ENCODE peak calls at places on chromosomes 6 and 20, in six cellular contexts. N is IMR-90, K is H9, P is mesenchymal stem cell, D is trophoblast cell, F is H1. I is an unnamed sample.

GRCh38 chr6:155530219-155530834 is 74.7 kb upstream of the NOX3 start:
- DNase-seq in N (peak; percentile 60), K (no peak), P (peak; percentile 76), D (no peak), F (no peak), I (no peak)

GRCh38 chr6:90175627-90176538 is 120.8 kb downstream of the BACH2 start:
- DNase-seq in N (no peak), K (no peak), P (no peak), D (peak; percentile 39), F (no peak), I (no peak)

GRCh38 chr20:11063459-11063858 is 389.7 kb upstream of the JAG1 start:
- DNase-seq in N (no peak), K (no peak), P (no peak), D (no peak), F (no peak), I (no peak)

GRCh38 chr6:10451828-10452509 is 37.1 kb upstream of the TFAP2A start:
- DNase-seq in N (peak; percentile 50), K (no peak), P (peak; percentile 14), D (peak; percentile 25), F (no peak), I (no peak)

GRCh38 chr6:100663219-100663863 is 198.6 kb upstream of the SIM1 start:
- DNase-seq in N (peak; percentile 94), K (no peak), P (peak; percentile 88), D (peak; percentile 30), F (no peak), I (no peak)

GRCh38 chr6:36079596-36079995 is 50.7 kb upstream of the MAPK13 start:
- DNase-seq in N (no peak), K (no peak), P (no peak), D (no peak), F (no peak), I (no peak)

GRCh38 chr6:33160728-33161323 is 31.4 kb downstream of the COL11A2 start:
- DNase-seq in N (peak; percentile 84), K (peak; percentile 75), P (peak; percentile 9), D (no peak), F (no peak), I (no peak)

GRCh38 chr20:64009811-64010387 is 26.1 kb upstream of the C20orf204 start:
- DNase-seq in N (no peak), K (no peak), P (no peak), D (no peak), F (no peak), I (no peak)

GRCh38 chr6:85677243-85677956 is 34.7 kb upstream of the SYNCRIP start:
- DNase-seq in N (no peak), K (no peak), P (peak; percentile 79), D (no peak), F (no peak), I (no peak)

GRCh38 chr6:153312633-153313032 is 181.6 kb upstream of the RGS17 start:
- DNase-seq in N (peak; percentile 35), K (peak; percentile 55), P (peak; percentile 67), D (no peak), F (no peak), I (no peak)

GRCh38 chr6:161489626-161490306 is 215.9 kb upstream of the AGPAT4 start:
- DNase-seq in N (no peak), K (no peak), P (no peak), D (no peak), F (no peak), I (no peak)

GRCh38 chr20:51416532-51417244 is 125.8 kb downstream of the NFATC2 start:
- DNase-seq in N (no peak), K (no peak), P (no peak), D (no peak), F (no peak), I (no peak)

GRCh38 chr6:50116797-50117542 is 67.2 kb upstream of the DEFB112 start:
- DNase-seq in N (no peak), K (no peak), P (no peak), D (no peak), F (no peak), I (no peak)

GRCh38 chr6:84417261-84417660 is 189.8 kb upstream of the CEP162 start:
- DNase-seq in N (peak; percentile 20), K (no peak), P (no peak), D (no peak), F (no peak), I (no peak)

GRCh38 chr6:26187981-26188635 is 100.9 kb downstream of the HFE start:
- DNase-seq in N (peak; percentile 43), K (no peak), P (peak; percentile 77), D (peak; percentile 74), F (no peak), I (no peak)

GRCh38 chr6:130222775-130223174 is at the start of gene SAMD3:
- DNase-seq in N (no peak), K (no peak), P (no peak), D (no peak), F (no peak), I (no peak)

GRCh38 chr20:37406010-37406998 is 60.4 kb downstream of the SRC start:
- DNase-seq in N (peak; percentile 28), K (no peak), P (peak; percentile 21), D (peak; percentile 46), F (no peak), I (no peak)

GRCh38 chr6:63923139-63923739 is 287.6 kb downstream of the PHF3 start:
- DNase-seq in N (peak; percentile 51), K (no peak), P (peak; percentile 49), D (no peak), F (no peak), I (no peak)

GRCh38 chr6:63919556-63920110 is 284.0 kb downstream of the PHF3 start:
- DNase-seq in N (no peak), K (no peak), P (no peak), D (no peak), F (no peak), I (no peak)
- H3K14ac ChIP-seq in N (no peak overlapping the region), K (no peak overlapping the region), P (no peak overlapping the region), D (no peak overlapping the region), F (no peak overlapping the region), I (no peak overlapping the region)

GRCh38 chr20:46275091-46275490 is 33.2 kb downstream of the CDH22 start:
- DNase-seq in N (no peak), K (no peak), P (no peak), D (no peak), F (no peak), I (no peak)
- H3K14ac ChIP-seq in N (no peak overlapping the region), K (no peak overlapping the region), P (no peak overlapping the region), D (no peak overlapping the region), F (no peak overlapping the region), I (no peak overlapping the region)

GRCh38 chr6:42279144-42279781 is 61.6 kb upstream of the MRPS10 start:
- DNase-seq in N (peak; percentile 71), K (no peak), P (no peak), D (no peak), F (no peak), I (no peak)
- H3K14ac ChIP-seq in N (peak overlapping the region; percentile 57), K (peak overlapping the region; percentile 39), P (peak overlapping the region; percentile 1), D (no peak overlapping the region), F (no peak overlapping the region), I (no peak overlapping the region)

DNA sequence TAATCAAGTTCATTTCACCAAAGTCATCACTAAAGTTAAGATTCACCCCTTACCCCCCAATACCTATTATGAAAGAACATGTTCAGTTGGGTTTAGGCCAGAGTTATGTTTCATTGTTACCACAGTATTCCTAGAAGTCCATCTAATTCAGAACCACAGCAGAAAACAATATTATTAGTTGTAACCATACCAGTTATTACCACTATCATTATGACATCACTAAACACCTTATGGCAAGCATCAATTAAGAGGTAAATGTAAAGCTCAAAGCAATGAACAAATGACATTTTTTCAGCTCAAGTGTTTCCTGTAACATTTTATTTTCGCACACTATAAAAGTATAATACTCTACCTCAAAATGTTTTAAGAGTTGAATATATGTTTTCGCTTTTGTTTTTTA is 4.4 kb downstream of the CEP85L start:
- DNase-seq in N (no peak), K (no peak), P (no peak), D (no peak), F (no peak), I (no peak)
- H3K14ac ChIP-seq in N (no peak overlapping the region), K (no peak overlapping the region), P (no peak overlapping the region), D (no peak overlapping the region), F (no peak overlapping the region), I (no peak overlapping the region)

DNA sequence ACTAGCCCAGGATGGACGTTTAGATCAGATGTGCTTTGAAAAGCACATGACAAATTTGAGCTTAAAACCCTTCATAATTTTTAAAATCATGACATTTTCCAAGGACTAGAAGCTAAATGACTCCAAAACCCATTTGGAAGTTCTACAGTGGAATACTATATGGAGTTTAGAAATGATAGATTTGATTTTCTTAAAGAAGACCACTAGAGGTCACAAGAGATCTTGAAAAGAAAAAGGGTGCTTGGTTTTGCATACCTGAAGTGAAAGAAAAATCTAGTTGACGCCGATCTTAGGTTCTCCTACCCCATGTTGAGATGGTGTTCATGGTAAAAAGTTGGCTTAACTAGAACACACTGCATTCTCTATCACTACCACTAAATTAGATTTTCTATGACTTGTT is 31.5 kb downstream of the CFAP61 start:
- DNase-seq in N (peak; percentile 20), K (no peak), P (peak; percentile 43), D (no peak), F (no peak), I (peak; percentile 21)
- H3K14ac ChIP-seq in N (no peak overlapping the region), K (no peak overlapping the region), P (no peak overlapping the region), D (no peak overlapping the region), F (no peak overlapping the region), I (no peak overlapping the region)

DNA sequence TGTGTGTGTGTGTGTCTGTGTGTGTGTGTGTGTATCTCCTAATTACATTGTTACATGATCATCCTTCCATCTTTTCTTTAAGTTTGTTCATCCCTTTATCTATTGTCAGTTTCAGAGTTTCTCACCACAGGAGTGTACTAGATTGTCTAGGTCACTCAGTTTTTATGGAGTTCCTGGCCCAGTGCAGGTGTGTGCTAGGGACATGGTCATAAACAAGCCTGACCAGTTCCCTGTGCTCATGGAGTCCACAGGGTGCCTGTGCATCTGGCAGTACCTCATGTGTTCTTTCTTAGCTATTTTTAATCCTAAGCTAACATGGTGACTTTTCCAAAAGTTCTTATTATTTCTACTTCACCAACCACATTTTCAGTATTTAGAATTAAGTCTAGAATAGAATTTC is 43.9 kb downstream of the PHACTR2 start:
- DNase-seq in N (no peak), K (no peak), P (no peak), D (no peak), F (no peak), I (no peak)
- H3K14ac ChIP-seq in N (no peak overlapping the region), K (no peak overlapping the region), P (no peak overlapping the region), D (no peak overlapping the region), F (no peak overlapping the region), I (no peak overlapping the region)

DNA sequence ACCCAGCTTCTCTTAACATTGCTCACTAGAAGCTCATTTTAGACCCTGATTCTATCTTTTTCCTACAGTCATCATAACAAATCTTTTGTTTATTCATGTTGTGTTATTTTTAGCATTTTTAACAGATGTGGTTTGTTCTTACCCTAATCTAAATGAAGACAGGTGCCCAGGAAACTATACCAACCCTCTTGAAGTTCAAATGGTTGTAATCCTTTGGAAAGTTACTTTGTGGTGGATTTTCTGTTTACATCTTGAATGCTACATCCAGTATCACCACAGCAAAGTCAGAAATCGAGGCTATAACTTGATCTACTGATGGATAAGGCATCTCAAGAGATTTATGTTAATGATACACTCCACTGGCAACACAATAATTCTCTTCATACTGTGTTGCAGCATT is 26.2 kb downstream of the SMAP1 start:
- DNase-seq in N (no peak), K (no peak), P (no peak), D (no peak), F (no peak), I (no peak)
- H3K14ac ChIP-seq in N (no peak overlapping the region), K (no peak overlapping the region), P (no peak overlapping the region), D (no peak overlapping the region), F (no peak overlapping the region), I (no peak overlapping the region)